ENCODE peak calls at places on chromosomes 6 and 20, in four cellular contexts. Q is HepG2, A is WTC11, V is K562. H is an unnamed sample.

GRCh38 chr20:21101453-21102251 is 4.5 kb downstream of the LINC00237 start:
- DNase-seq in V (no peak), Q (no peak), A (peak), H (peak)

GRCh38 chr20:39381598-39381997 is 419.5 kb downstream of the DHX35 start:
- DNase-seq in A (no peak), Q (no peak), V (no peak), H (no peak)

GRCh38 chr6:44262467-44263356 is 2.6 kb downstream of the NFKBIE start:
- DNase-seq in A (no peak), V (no peak), Q (no peak), H (no peak)

GRCh38 chr6:10441004-10441654 is 26.3 kb upstream of the TFAP2A start:
- DNase-seq in A (no peak), V (no peak), Q (peak), H (no peak)

GRCh38 chr6:42292002-42292735 is 74.5 kb upstream of the MRPS10 start:
- DNase-seq in V (no peak), A (no peak), Q (no peak), H (no peak)

GRCh38 chr6:167141667-167142432 is 15.9 kb downstream of the GPR31 start:
- DNase-seq in A (peak), Q (peak), V (peak), H (peak)

GRCh38 chr20:23350855-23351838 is 556 bp downstream of the NXT1 start:
- DNase-seq in V (peak), A (peak), Q (peak), H (peak)

GRCh38 chr6:109782401-109783046 is 91.4 kb downstream of the FIG4 start:
- DNase-seq in A (no peak), Q (no peak), V (no peak), H (no peak)

GRCh38 chr20:61847986-61848385 is 217.7 kb downstream of the TAF4 start:
- DNase-seq in V (no peak), A (no peak), Q (no peak), H (no peak)

GRCh38 chr6:119322715-119323350 is 26.7 kb downstream of the MAN1A1 start:
- DNase-seq in Q (no peak), V (no peak), A (no peak), H (no peak)

GRCh38 chr6:44257007-44257752 is at the start of gene SLC35B2:
- DNase-seq in V (peak), Q (peak), A (peak), H (peak)

GRCh38 chr20:25310268-25310920 is 62.5 kb downstream of the PYGB start:
- DNase-seq in A (no peak), V (peak), Q (peak), H (peak)

GRCh38 chr6:91715171-91715805 is 1128.4 kb upstream of the MAP3K7 start:
- DNase-seq in V (no peak), Q (no peak), A (no peak), H (no peak)

GRCh38 chr6:144786825-144787224 is 501.7 kb downstream of the UTRN start:
- DNase-seq in A (no peak), V (no peak), Q (no peak), H (no peak)

GRCh38 chr6:52493669-52494068 is 73.5 kb downstream of the EFHC1 start:
- DNase-seq in V (no peak), A (no peak), Q (no peak), H (no peak)

GRCh38 chr6:14797875-14798593 is 447.8 kb upstream of the JARID2 start:
- DNase-seq in Q (no peak), V (no peak), A (no peak), H (no peak)

GRCh38 chr20:49306903-49307336 is 29.1 kb upstream of the ZNFX1 start:
- DNase-seq in A (no peak), V (no peak), Q (peak), H (no peak)

GRCh38 chr6:166903027-166903426 is 53.3 kb downstream of the RNASET2 start:
- DNase-seq in A (no peak), Q (no peak), V (no peak), H (no peak)

GRCh38 chr20:1888796-1889463 is 6.3 kb upstream of the SIRPA start:
- DNase-seq in Q (peak), A (no peak), V (no peak), H (no peak)

GRCh38 chr6:30889921-30890645 is 5.8 kb downstream of the DDR1 start:
- DNase-seq in V (no peak), Q (no peak), A (peak), H (no peak)

GRCh38 chr6:21949211-21949801 is 347.5 kb downstream of the PRL start:
- DNase-seq in Q (peak), A (no peak), V (no peak), H (no peak)

GRCh38 chr6:85705220-85705619 is 62.5 kb upstream of the SYNCRIP start:
- DNase-seq in V (no peak), A (no peak), Q (no peak), H (no peak)

GRCh38 chr6:98992494-98992893 is 44.7 kb upstream of the FBXL4 start:
- DNase-seq in A (no peak), Q (no peak), V (no peak), H (no peak)

GRCh38 chr6:98995116-98995515 is 47.4 kb upstream of the FBXL4 start:
- DNase-seq in Q (no peak), V (no peak), A (no peak), H (no peak)

GRCh38 chr6:99002826-99003225 is 55.1 kb upstream of the FBXL4 start:
- DNase-seq in A (no peak), Q (no peak), V (no peak), H (no peak)

GRCh38 chr6:98998103-98998502 is 50.4 kb upstream of the FBXL4 start:
- DNase-seq in V (no peak), Q (no peak), A (no peak), H (no peak)
- TF ChIP-seq ELF4 in V (no peak), Q (no peak), A (no peak), H (no peak)

DNA sequence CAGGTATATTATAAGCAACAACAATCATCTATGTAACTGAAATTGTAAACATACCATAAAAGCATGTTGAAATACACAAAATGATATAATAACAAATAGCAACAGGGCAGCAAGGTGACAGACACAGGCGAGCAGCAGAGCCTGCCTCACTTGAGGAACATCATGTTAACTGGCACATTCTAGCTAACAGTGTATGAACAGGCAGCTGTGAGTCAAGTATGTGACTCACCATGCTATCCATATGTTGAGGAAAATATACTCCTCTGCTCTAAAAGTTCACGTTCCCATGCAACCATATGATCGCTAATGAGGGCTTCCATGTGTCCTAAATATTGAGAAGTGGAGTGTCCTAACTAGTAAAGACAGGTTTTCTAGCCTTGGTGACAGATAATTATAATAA is 18.4 kb downstream of the SERAC1 start:
- DNase-seq in V (no peak), A (no peak), Q (no peak), H (no peak)
- TF ChIP-seq ELF4 in V (no peak), A (no peak), Q (no peak), H (no peak)

DNA sequence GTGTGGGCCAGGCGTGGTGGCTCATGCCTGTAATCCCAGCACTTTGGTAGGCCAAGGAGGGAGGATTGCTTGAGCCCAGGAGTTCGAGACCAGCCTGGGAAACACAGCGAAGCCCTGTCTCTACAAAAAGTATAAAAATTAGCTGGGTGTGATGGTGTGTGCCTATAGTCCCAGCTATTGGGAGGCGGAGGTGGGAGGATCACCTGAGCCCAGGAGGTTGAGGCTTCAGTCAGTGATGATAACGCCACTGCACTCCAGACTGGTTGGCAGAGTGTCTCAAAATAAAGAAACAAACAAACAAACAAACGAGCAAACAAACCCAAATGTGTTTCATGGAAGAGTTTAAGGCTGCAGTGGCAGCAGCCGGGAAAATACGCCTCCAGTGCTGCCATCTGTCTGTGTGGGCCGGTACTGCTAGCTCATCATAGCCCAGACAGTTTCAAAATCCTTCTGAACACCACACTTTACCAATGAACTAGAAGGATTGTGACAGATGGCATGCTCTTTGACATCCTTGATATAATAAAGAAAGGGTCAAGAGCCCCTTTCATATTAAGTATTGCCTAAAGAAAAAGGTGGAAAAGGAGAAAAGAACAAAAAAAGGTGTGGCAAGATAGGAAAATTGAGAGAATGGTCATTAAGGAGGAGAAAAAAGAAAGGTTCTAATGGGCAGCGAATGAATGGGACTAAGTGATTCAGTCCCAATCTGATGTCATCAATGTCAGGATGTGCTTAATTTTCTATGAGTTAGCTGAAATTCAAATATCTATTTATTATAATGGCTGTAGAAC is 298.6 kb downstream of the SYNE1 start:
- DNase-seq in A (peak), V (peak), Q (peak), H (peak)
- TF ChIP-seq ELF4 in A (no peak), V (no peak), Q (no peak), H (no peak)

DNA sequence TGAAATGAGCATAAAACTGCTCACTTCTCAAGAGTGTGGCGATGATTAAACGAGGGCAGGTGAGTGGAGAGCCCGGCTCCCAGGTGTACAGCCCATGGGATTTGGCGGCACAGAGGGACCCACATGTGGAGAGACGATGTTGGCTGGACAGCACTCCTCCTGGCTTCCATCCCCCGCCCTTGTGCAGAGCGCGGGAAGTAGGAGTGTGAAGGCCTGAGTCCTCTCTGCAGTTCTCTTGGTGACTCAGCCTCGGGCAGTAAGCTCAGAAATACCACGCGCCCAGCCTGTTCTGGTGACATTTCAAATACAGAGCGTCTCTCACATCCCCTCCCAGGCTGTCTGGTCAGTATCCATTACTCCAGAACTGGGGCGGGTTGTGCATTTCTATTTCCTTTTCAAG is 94.2 kb upstream of the SRSF6 start:
- DNase-seq in Q (no peak), V (no peak), A (no peak), H (no peak)
- TF ChIP-seq ELF4 in Q (no peak), V (no peak), A (no peak), H (no peak)

GRCh38 chr6:130697661-130698535 is 129.3 kb upstream of the SMLR1 start:
- DNase-seq in V (peak), A (peak), Q (peak), H (peak)
- TF ChIP-seq ELF4 in V (no peak), A (no peak), Q (no peak), H (no peak)

GRCh38 chr6:156107514-156108150 is 652.0 kb upstream of the NOX3 start:
- DNase-seq in A (no peak), V (no peak), Q (no peak), H (no peak)

GRCh38 chr6:156110249-156110648 is 654.6 kb upstream of the NOX3 start:
- DNase-seq in Q (no peak), V (no peak), A (no peak), H (no peak)

GRCh38 chr6:156109713-156110112 is 654.1 kb upstream of the NOX3 start:
- DNase-seq in Q (no peak), A (no peak), V (no peak), H (no peak)

DNA sequence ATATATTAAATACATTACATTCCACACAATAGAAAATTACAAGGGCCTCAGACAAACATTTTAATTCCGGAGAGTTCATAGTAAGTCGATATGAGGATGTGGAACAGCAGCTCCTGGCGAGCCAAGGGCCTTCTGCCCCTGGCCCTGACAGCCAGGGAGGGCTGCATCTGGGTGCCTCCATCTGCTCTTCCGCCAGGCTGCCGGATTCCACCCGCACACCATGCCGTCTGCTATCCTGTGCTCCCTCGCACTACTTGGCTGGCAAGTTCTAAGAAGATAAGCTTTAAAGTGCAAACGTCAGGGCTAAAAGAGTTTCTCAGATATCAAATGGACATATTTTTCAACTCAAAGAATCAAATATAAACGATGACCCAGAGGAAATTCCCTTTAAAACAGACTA is 656.3 kb upstream of the NOX3 start:
- DNase-seq in Q (no peak), V (no peak), A (no peak), H (no peak)
- TF ChIP-seq ELF4 in Q (no peak), V (no peak), A (no peak), H (no peak)

GRCh38 chr6:116316772-116317467 is 37.2 kb upstream of the TSPYL1 start:
- DNase-seq in A (no peak), V (no peak), Q (peak), H (no peak)
- TF ChIP-seq ELF4 in A (no peak), V (no peak), Q (no peak), H (no peak)